ENCODE peak calls at places on chromosome 3, in four cellular contexts. One of them, this sample, is unnamed.

GRCh38 chr3:89256882-89257281 is 149.5 kb downstream of the EPHA3 start:
- DNase-seq in upper lobe of right lung: no peak
- DNase-seq in cardiac muscle cell: no peak
- DNase-seq in heart right ventricle: no peak
- DNase-seq in this sample: no peak

GRCh38 chr3:58586776-58587192 is 9.6 kb upstream of the FAM107A start:
- DNase-seq in upper lobe of right lung: no peak
- DNase-seq in cardiac muscle cell: no peak
- DNase-seq in heart right ventricle: no peak
- DNase-seq in this sample: no peak

GRCh38 chr3:171284308-171285075 is 175.7 kb downstream of the TNIK start:
- DNase-seq in upper lobe of right lung: no peak
- DNase-seq in cardiac muscle cell: peak
- DNase-seq in heart right ventricle: peak
- DNase-seq in this sample: peak

GRCh38 chr3:88031543-88032148 is 27.2 kb downstream of the CGGBP1 start:
- DNase-seq in upper lobe of right lung: no peak
- DNase-seq in cardiac muscle cell: peak
- DNase-seq in heart right ventricle: no peak
- DNase-seq in this sample: no peak

GRCh38 chr3:152279474-152279873 is 10.7 kb downstream of the MBNL1 start:
- DNase-seq in upper lobe of right lung: no peak
- DNase-seq in cardiac muscle cell: no peak
- DNase-seq in heart right ventricle: no peak
- DNase-seq in this sample: no peak

GRCh38 chr3:139718415-139718814 is 40.6 kb upstream of the NMNAT3 start:
- DNase-seq in upper lobe of right lung: no peak
- DNase-seq in cardiac muscle cell: peak
- DNase-seq in heart right ventricle: peak
- DNase-seq in this sample: no peak

GRCh38 chr3:150370129-150370602 is 37.9 kb upstream of the TSC22D2 start:
- DNase-seq in upper lobe of right lung: no peak
- DNase-seq in cardiac muscle cell: peak
- DNase-seq in heart right ventricle: peak
- DNase-seq in this sample: peak

GRCh38 chr3:117853923-117854322 is 1144.3 kb downstream of the TUSC7 start:
- DNase-seq in upper lobe of right lung: no peak
- DNase-seq in cardiac muscle cell: peak
- DNase-seq in heart right ventricle: no peak
- DNase-seq in this sample: no peak

GRCh38 chr3:184172681-184173373 is 1.8 kb upstream of the AP2M1 start:
- DNase-seq in upper lobe of right lung: no peak
- DNase-seq in cardiac muscle cell: peak
- DNase-seq in heart right ventricle: no peak
- DNase-seq in this sample: no peak

DNA sequence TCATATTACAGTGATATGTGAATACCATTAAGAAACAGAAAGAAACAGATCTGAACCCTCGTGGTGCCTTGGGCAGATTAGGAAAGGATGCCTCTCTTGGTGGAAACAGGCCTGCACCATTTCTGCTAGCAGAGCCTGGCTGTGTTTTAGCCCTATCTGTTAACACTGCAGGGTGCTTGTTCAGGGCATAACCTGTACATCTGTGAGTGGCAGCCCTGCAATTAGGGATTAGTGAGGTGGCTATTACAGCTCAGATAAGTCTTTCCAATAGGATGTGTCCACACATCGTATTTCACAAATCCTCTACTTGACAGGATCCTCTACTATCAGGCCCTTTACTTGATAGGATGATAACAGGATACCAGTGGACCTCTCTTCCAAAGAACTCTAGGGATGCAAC is 12.0 kb downstream of the SEC22C start:
- DNase-seq in upper lobe of right lung: no peak
- DNase-seq in cardiac muscle cell: no peak
- DNase-seq in heart right ventricle: no peak
- DNase-seq in this sample: no peak
- H3K27ac ChIP-seq in upper lobe of right lung: no peak
- H3K27ac ChIP-seq in cardiac muscle cell: no peak
- H3K27ac ChIP-seq in heart right ventricle: no peak
- H3K27ac ChIP-seq in this sample: no peak

DNA sequence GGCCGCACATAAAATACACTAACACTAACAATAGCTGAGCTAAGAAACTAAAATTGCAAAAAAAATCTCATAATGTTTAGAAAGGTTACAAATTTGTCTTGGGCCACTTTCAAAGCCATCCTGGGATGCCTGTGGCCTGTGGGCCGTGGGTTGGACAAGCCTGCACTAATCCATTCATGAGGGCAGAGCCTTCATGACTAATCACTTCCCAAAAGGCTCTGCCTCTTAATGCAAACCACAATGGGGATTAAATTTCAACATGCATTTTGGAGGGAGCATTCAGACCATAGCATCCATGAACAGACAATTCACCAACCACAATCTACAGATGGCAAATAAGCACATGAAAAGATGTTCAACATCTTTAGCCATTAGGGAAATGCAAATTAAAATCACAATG is 128.2 kb downstream of the SUCLG2 start:
- DNase-seq in upper lobe of right lung: no peak
- DNase-seq in cardiac muscle cell: peak
- DNase-seq in heart right ventricle: no peak
- DNase-seq in this sample: no peak
- H3K27ac ChIP-seq in upper lobe of right lung: no peak
- H3K27ac ChIP-seq in cardiac muscle cell: no peak
- H3K27ac ChIP-seq in heart right ventricle: no peak
- H3K27ac ChIP-seq in this sample: no peak

DNA sequence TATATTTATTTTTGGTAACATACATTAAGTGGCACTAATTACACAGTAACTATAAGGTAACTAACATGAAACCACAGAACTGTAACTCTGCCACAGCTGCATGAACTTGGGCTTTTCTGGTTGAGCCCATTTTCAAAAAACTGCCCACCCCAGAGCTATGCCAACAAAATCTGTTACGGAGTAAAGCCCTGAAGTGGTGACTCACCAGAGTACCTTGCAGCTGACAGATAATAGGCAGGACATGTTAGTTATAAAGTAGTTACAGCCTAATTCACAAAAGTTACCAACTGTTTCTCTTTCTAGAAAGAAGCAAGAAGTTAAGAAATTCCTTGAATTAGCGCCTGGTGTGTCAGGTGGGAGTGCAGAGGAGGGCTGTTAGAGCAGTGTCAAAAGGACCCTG is 1.5 kb upstream of the GPX1 start:
- DNase-seq in upper lobe of right lung: no peak
- DNase-seq in cardiac muscle cell: no peak
- DNase-seq in heart right ventricle: no peak
- DNase-seq in this sample: no peak
- H3K27ac ChIP-seq in upper lobe of right lung: peak
- H3K27ac ChIP-seq in cardiac muscle cell: peak
- H3K27ac ChIP-seq in heart right ventricle: peak
- H3K27ac ChIP-seq in this sample: peak

DNA sequence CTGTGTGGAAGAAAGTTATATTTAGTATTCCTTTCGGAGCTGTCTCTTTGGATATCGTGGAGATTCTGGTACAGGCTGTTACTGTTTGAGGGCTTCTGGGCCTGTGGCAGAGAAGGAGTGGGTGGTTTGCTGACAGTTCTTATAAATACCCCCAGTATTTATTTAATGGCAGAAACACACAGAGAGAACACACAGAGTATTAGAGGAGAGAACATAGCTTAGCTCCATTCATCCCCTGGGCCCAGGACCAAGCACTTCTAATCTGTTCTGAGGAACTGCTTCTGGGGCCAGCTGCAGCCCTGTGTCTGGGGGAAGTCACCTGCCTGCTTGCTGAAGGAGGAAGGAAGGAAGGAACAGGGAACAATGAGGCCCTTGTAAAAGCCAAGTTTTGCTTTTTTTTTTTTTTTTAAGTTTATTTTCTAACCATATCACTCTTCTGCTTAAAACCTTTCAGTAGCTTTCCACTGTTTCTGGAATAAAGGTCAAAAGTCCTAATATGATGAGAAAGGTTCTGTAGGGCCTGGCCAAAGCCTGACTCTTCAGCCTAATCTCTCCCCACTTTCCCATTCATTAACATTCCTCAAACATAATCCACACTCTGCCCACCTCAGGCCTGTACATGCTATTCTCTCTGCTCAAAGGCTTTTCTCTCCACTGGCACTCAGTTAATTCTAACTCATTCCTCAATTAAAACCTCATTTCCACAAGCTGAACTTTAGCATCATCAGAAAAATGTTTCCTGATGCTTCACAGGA is 11.8 kb upstream of the PP2D1 start:
- DNase-seq in upper lobe of right lung: no peak
- DNase-seq in cardiac muscle cell: peak
- DNase-seq in heart right ventricle: peak
- DNase-seq in this sample: peak
- H3K27ac ChIP-seq in upper lobe of right lung: peak
- H3K27ac ChIP-seq in cardiac muscle cell: peak
- H3K27ac ChIP-seq in heart right ventricle: peak
- H3K27ac ChIP-seq in this sample: peak

DNA sequence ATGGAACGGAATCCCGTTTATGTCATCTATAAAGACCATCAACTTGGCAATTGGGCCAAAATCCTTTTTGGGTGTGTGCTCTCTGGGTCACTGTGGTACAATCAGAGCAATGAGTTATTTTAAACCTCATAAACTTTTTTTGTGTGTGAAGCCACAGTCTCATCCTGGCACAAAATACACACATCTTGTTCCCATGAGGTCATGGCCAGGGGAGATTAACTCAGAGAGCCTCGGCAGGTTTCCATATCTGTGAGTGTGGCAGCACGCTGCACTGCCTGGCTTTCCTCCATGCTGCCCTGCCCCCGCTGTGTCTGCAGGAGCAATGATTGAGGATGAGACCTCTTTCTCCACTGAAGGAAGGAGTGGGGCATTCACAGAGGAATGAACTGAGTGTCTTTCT is 54.0 kb upstream of the DLG1 start:
- DNase-seq in upper lobe of right lung: no peak
- DNase-seq in cardiac muscle cell: peak
- DNase-seq in heart right ventricle: peak
- DNase-seq in this sample: peak
- H3K27ac ChIP-seq in upper lobe of right lung: no peak
- H3K27ac ChIP-seq in cardiac muscle cell: peak
- H3K27ac ChIP-seq in heart right ventricle: peak
- H3K27ac ChIP-seq in this sample: peak

DNA sequence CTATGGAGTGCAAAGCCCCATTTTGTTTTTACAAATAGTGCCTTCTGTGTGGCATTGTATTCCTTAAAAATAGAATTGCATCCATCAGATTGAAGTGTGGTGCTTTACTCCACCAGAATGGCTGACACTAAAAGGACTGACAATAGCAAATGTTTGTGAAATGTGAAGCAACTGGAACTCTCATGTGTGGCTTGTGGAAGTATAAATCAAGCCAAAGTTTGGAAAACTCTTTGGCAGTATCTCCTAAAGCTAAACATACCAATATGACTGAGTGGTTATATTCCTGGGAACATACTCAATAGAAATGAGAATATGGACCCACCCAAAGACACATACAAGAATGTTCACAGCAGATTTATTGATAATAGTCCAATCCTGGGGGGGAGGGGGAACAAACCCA is 87.1 kb downstream of the RARB start:
- DNase-seq in upper lobe of right lung: no peak
- DNase-seq in cardiac muscle cell: no peak
- DNase-seq in heart right ventricle: no peak
- DNase-seq in this sample: no peak
- H3K27ac ChIP-seq in upper lobe of right lung: no peak
- H3K27ac ChIP-seq in cardiac muscle cell: peak
- H3K27ac ChIP-seq in heart right ventricle: peak
- H3K27ac ChIP-seq in this sample: no peak

This sample was measured in sigmoid colon.